ENCODE peak calls at places on chromosomes 2 and 18, in seven cellular contexts. Z is heart left ventricle, X is stomach, N is transverse colon, U is HCT116, Q is tibial nerve, D is uterus. W is an unnamed sample.

GRCh38 chr2:85066874-85067351 is 66.3 kb upstream of the TCF7L1 start:
- DNase-seq in Z (peak; percentile 75), X (peak; percentile 67), N (peak; percentile 66), U (peak; percentile 77), Q (peak; percentile 88), D (peak; percentile 74), W (peak; percentile 84)

GRCh38 chr2:75403991-75404428 is 156.7 kb downstream of the EVA1A start:
- DNase-seq in Z (no peak), X (no peak), N (no peak), U (peak; percentile 39), Q (no peak), D (no peak), W (no peak)

GRCh38 chr2:38376346-38376682 is 759 bp downstream of the ATL2 start:
- DNase-seq in Z (no peak), X (peak; percentile 49), N (peak; percentile 63), U (peak; percentile 53), Q (peak; percentile 56), D (peak; percentile 52), W (no peak)

GRCh38 chr2:122340246-122340645 is 584.8 kb downstream of the TSN start:
- DNase-seq in Z (no peak), X (no peak), N (no peak), U (no peak), Q (no peak), D (no peak), W (no peak)

GRCh38 chr2:239401450-239402227 is 819 bp upstream of the HDAC4 start:
- DNase-seq in Z (peak; percentile 96), X (peak; percentile 95), N (peak; percentile 95), U (peak; percentile 87), Q (peak; percentile 90), D (peak; percentile 94), W (peak; percentile 96)

GRCh38 chr2:157771234-157771633 is 104.9 kb downstream of the ACVR1 start:
- DNase-seq in Z (no peak), X (no peak), N (no peak), U (no peak), Q (no peak), D (no peak), W (no peak)

GRCh38 chr2:237820421-237820820 is 21.8 kb downstream of the RBM44 start:
- DNase-seq in Z (no peak), X (no peak), N (no peak), U (no peak), Q (no peak), D (no peak), W (no peak)

GRCh38 chr2:222709191-222709891 is 37.9 kb downstream of the MOGAT1 start:
- DNase-seq in Z (peak; percentile 89), X (peak; percentile 45), N (peak; percentile 40), U (peak; percentile 83), Q (peak; percentile 68), D (peak; percentile 22), W (peak; percentile 39)

GRCh38 chr2:221999702-222000101 is 299.1 kb downstream of the PAX3 start:
- DNase-seq in Z (no peak), X (no peak), N (no peak), U (no peak), Q (no peak), D (no peak), W (no peak)

GRCh38 chr2:31893093-31893492 is 117.7 kb downstream of the MEMO1 start:
- DNase-seq in Z (no peak), X (no peak), N (no peak), U (no peak), Q (no peak), D (no peak), W (no peak)

GRCh38 chr2:25309402-25309801 is 32.3 kb downstream of the DNMT3A start:
- DNase-seq in Z (peak; percentile 62), X (peak; percentile 52), N (peak; percentile 69), U (peak; percentile 16), Q (peak; percentile 43), D (no peak), W (peak; percentile 27)

GRCh38 chr2:211454684-211455083 is 898.3 kb downstream of the CPS1 start:
- DNase-seq in Z (no peak), X (no peak), N (no peak), U (no peak), Q (no peak), D (no peak), W (peak; percentile 25)

GRCh38 chr2:128394004-128394730 is 75.5 kb upstream of the HS6ST1 start:
- DNase-seq in Z (no peak), X (peak; percentile 37), N (no peak), U (no peak), Q (no peak), D (no peak), W (no peak)

GRCh38 chr18:36297419-36298112 is at the start of gene FHOD3:
- DNase-seq in Z (peak; percentile 90), X (peak; percentile 54), N (peak; percentile 48), U (no peak), Q (peak; percentile 16), D (peak; percentile 74), W (peak; percentile 83)

GRCh38 chr2:231928481-231928880 is 2.3 kb upstream of the NPPC start:
- DNase-seq in Z (no peak), X (peak; percentile 9), N (no peak), U (no peak), Q (no peak), D (no peak), W (no peak)

GRCh38 chr2:129678751-129679150 is 300.7 kb upstream of the RAB6C start:
- DNase-seq in Z (no peak), X (no peak), N (no peak), U (no peak), Q (no peak), D (no peak), W (no peak)

GRCh38 chr2:237290249-237290648 is 123.7 kb downstream of the COL6A3 start:
- DNase-seq in Z (peak; percentile 93), X (no peak), N (peak; percentile 67), U (no peak), Q (peak; percentile 64), D (peak; percentile 93), W (peak; percentile 54)

GRCh38 chr2:12502759-12503158 is 214.0 kb upstream of the TRIB2 start:
- DNase-seq in Z (no peak), X (no peak), N (no peak), U (no peak), Q (no peak), D (no peak), W (no peak)

GRCh38 chr2:196453613-196454047 is 185.9 kb upstream of the CCDC150 start:
- DNase-seq in Z (peak; percentile 33), X (no peak), N (peak; percentile 31), U (peak; percentile 60), Q (peak; percentile 55), D (no peak), W (peak; percentile 26)

GRCh38 chr2:210617732-210618330 is 61.4 kb downstream of the CPS1 start:
- DNase-seq in Z (no peak), X (no peak), N (no peak), U (peak; percentile 12), Q (peak; percentile 24), D (no peak), W (no peak)

GRCh38 chr2:10490806-10491291 is 42.7 kb upstream of the ODC1 start:
- DNase-seq in Z (no peak), X (peak; percentile 78), N (peak; percentile 75), U (no peak), Q (no peak), D (no peak), W (no peak)

GRCh38 chr18:8063733-8064132 is 496.6 kb downstream of the PTPRM start:
- DNase-seq in Z (no peak), X (no peak), N (no peak), U (no peak), Q (no peak), D (no peak), W (no peak)

GRCh38 chr18:59996370-59996966 is 96.7 kb downstream of the PMAIP1 start:
- DNase-seq in Z (no peak), X (peak; percentile 41), N (peak; percentile 21), U (peak; percentile 59), Q (peak; percentile 36), D (no peak), W (peak; percentile 53)

GRCh38 chr2:130743278-130743677 is 12.1 kb upstream of the AMER3 start:
- DNase-seq in Z (no peak), X (no peak), N (no peak), U (no peak), Q (no peak), D (no peak), W (no peak)

GRCh38 chr2:41136966-41137494 is 685.1 kb upstream of the SLC8A1 start:
- DNase-seq in Z (no peak), X (no peak), N (no peak), U (no peak), Q (no peak), D (no peak), W (no peak)

GRCh38 chr2:3535794-3536681 is 16.7 kb upstream of the ADI1 start:
- DNase-seq in Z (peak; percentile 81), X (peak; percentile 55), N (peak; percentile 33), U (peak; percentile 26), Q (peak; percentile 60), D (peak; percentile 77), W (peak; percentile 35)
- TF ChIP-seq POLR2A in Z (no peak), X (no peak), N (no peak), U (no peak), Q (no peak), D (no peak), W (no peak)

DNA sequence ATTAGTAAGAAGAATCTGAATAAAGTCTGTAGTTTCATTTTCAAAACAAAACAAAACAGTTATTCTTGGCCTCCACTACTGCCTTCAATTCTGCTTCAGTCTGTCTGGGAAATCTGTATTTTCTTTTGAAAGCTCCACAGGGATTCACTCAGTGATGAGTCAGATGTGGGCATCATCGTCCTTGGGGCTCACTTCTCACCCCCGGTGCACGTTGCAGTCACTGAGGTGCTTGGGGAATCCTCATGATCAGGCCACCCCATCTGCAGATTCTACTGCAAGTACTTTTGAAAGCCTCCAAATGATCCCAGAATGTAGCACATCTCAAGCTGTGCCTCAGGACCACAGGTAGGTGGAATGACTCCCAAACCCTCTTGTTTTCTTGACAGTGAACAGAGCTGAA is 34.3 kb downstream of the LPIN2 start:
- DNase-seq in Z (no peak), X (no peak), N (no peak), U (no peak), Q (no peak), D (no peak), W (no peak)
- TF ChIP-seq POLR2A in Z (no peak), X (no peak), N (no peak), U (no peak), Q (no peak), D (no peak), W (no peak)

GRCh38 chr2:241272722-241273551 is 42.5 kb downstream of the HDLBP start:
- DNase-seq in Z (peak; percentile 80), X (peak; percentile 74), N (peak; percentile 76), U (no peak), Q (peak; percentile 57), D (peak; percentile 84), W (peak; percentile 58)
- TF ChIP-seq POLR2A in Z (no peak), X (no peak), N (no peak), U (no peak), Q (peak; percentile 23), D (peak; percentile 40), W (no peak)

DNA sequence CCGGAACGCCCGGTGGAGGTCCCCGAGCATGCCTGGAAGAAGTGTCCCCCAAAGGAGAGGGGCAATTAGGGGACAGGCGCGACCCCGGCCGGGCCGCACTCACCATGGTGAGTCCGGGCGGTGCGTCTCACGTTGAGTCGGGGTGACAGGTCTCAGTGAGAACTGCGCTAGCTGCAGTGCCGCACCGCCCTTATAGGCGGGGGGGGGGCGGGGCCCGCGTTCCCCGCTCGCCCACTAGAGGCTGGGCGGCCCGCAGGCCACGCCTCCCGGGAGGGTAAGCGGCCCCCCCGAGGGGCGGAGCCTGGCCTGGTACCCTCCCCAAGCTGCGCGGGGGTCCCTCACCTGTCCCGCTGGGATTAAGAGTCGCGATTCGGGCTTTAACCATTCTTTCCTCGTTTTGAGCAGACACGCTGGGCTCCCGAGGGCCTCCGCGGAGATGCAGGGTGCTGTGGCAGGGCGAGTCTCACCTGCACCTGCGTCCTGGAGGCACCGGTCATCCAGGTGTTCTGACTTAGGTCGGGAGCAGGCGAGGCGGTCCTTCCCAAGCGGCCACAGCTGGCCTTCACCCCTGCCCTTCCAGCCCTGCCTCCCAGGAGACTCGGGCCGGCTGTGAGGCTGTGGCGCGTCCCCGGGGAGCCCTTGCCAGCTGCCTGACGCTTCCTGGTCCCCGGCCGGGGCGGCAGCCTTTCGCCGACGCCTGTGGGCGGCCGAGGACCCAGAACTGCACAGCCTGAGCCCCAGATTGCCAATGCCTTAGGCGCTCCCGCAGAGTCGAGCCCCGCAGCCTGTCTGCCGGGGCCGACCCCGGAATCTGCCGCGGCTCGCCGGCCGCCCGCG is at the start of gene TUBA4A:
- DNase-seq in Z (peak; percentile 87), X (peak; percentile 94), N (peak; percentile 95), U (peak; percentile 49), Q (peak; percentile 65), D (peak; percentile 73), W (peak; percentile 89)
- TF ChIP-seq POLR2A in Z (peak; percentile 88), X (peak; percentile 93), N (peak; percentile 99), U (peak; percentile 96), Q (peak; percentile 91), D (peak; percentile 88), W (peak; percentile 97)